ENCODE peak calls at places on chromosome 19, in six cellular contexts. O, R, K, W, V and B are unnamed samples.

GRCh38 chr19:11265785-11266236 is 3.5 kb upstream of the DOCK6 start:
- DNase-seq in W (no peak), O (no peak), V (no peak), R (peak; percentile 94), K (no peak), B (no peak)

GRCh38 chr19:15869109-15869555 is 28.7 kb downstream of the CYP4F2 start:
- DNase-seq in V (peak; percentile 44), W (peak; percentile 4), R (peak; percentile 54), K (peak; percentile 19), O (no peak), B (peak; percentile 1)

GRCh38 chr19:45591004-45591637 is 6.5 kb upstream of the OPA3 start:
- DNase-seq in K (no peak), V (peak; percentile 79), W (no peak), R (peak; percentile 85), O (no peak), B (no peak)

GRCh38 chr19:30228113-30228725 is 144.0 kb upstream of the ZNF536 start:
- DNase-seq in V (no peak), O (no peak), W (no peak), R (no peak), K (no peak), B (no peak)

GRCh38 chr19:51468545-51468920 is 9.8 kb upstream of the CEACAM18 start:
- DNase-seq in O (no peak), R (no peak), V (no peak), K (no peak), W (no peak), B (no peak)

GRCh38 chr19:48194041-48194871 is 23.8 kb downstream of the ZSWIM9 start:
- DNase-seq in R (no peak), W (no peak), V (peak; percentile 92), O (no peak), K (no peak), B (no peak)

GRCh38 chr19:15115080-15115479 is 7.9 kb downstream of the SYDE1 start:
- DNase-seq in W (no peak), K (peak; percentile 67), O (no peak), V (no peak), R (no peak), B (no peak)

GRCh38 chr19:17402982-17403855 is 2.2 kb downstream of the BST2 start:
- DNase-seq in W (peak; percentile 86), V (peak; percentile 66), R (no peak), K (no peak), O (no peak), B (peak; percentile 41)

GRCh38 chr19:35303357-35303915 is 11.5 kb downstream of the MAG start:
- DNase-seq in R (no peak), K (no peak), V (no peak), O (no peak), W (no peak), B (no peak)

GRCh38 chr19:29529646-29530548 is 4.1 kb downstream of the VSTM2B start:
- DNase-seq in O (no peak), W (peak; percentile 54), R (no peak), V (no peak), K (no peak), B (no peak)

GRCh38 chr19:52270266-52270885 is 989 bp downstream of the ZNF766 start:
- DNase-seq in R (peak; percentile 12), O (no peak), W (no peak), K (no peak), V (peak; percentile 71), B (no peak)

GRCh38 chr19:12779162-12779993 is 4.0 kb upstream of the HOOK2 start:
- DNase-seq in R (no peak), W (no peak), K (peak; percentile 69), V (peak; percentile 56), O (no peak), B (no peak)

GRCh38 chr19:48480476-48481190 is 11.5 kb downstream of the CYTH2 start:
- DNase-seq in V (no peak), K (peak; percentile 48), R (no peak), W (no peak), O (peak; percentile 49), B (peak; percentile 43)

GRCh38 chr19:12773571-12773970 is 1.8 kb downstream of the HOOK2 start:
- DNase-seq in R (no peak), V (peak; percentile 59), O (no peak), W (no peak), K (no peak), B (no peak)

GRCh38 chr19:36041831-36042230 is 9.2 kb upstream of the CLIP3 start:
- DNase-seq in K (peak; percentile 63), O (no peak), V (no peak), R (peak; percentile 75), W (no peak), B (no peak)

GRCh38 chr19:35098413-35099049 is 17.1 kb upstream of the FXYD3 start:
- DNase-seq in V (no peak), O (no peak), K (no peak), R (no peak), W (no peak), B (no peak)

GRCh38 chr19:51282335-51282734 is 29.1 kb upstream of the IGLON5 start:
- DNase-seq in R (no peak), W (no peak), K (no peak), O (no peak), V (no peak), B (no peak)

GRCh38 chr19:12052571-12053169 is at the start of gene ZNF878:
- DNase-seq in V (peak; percentile 95), K (peak; percentile 88), W (peak; percentile 93), O (peak; percentile 12), R (peak; percentile 76), B (peak; percentile 25)

GRCh38 chr19:9847087-9847671 is 12.1 kb downstream of the PIN1 start:
- DNase-seq in R (peak; percentile 46), K (peak; percentile 69), V (peak; percentile 67), O (no peak), W (no peak), B (no peak)

GRCh38 chr19:49954933-49955332 is 6.0 kb downstream of the SIGLEC11 start:
- DNase-seq in W (no peak), K (no peak), R (no peak), V (no peak), O (no peak), B (no peak)

GRCh38 chr19:36627057-36627456 is 21.9 kb downstream of the ZNF382 start:
- DNase-seq in K (no peak), O (no peak), W (no peak), R (no peak), V (no peak), B (no peak)

GRCh38 chr19:47275866-47276461 is 1.3 kb downstream of the INAFM1 start:
- DNase-seq in W (no peak), O (no peak), K (peak; percentile 76), R (no peak), V (no peak), B (no peak)

GRCh38 chr19:15421726-15422260 is 3.0 kb upstream of the AKAP8L start:
- DNase-seq in R (no peak), K (no peak), O (no peak), V (no peak), W (no peak), B (no peak)

GRCh38 chr19:15264061-15264932 is 32.0 kb upstream of the EPHX3 start:
- DNase-seq in R (peak; percentile 84), W (peak; percentile 68), V (peak; percentile 84), K (peak; percentile 81), O (peak; percentile 60), B (peak; percentile 45)

DNA sequence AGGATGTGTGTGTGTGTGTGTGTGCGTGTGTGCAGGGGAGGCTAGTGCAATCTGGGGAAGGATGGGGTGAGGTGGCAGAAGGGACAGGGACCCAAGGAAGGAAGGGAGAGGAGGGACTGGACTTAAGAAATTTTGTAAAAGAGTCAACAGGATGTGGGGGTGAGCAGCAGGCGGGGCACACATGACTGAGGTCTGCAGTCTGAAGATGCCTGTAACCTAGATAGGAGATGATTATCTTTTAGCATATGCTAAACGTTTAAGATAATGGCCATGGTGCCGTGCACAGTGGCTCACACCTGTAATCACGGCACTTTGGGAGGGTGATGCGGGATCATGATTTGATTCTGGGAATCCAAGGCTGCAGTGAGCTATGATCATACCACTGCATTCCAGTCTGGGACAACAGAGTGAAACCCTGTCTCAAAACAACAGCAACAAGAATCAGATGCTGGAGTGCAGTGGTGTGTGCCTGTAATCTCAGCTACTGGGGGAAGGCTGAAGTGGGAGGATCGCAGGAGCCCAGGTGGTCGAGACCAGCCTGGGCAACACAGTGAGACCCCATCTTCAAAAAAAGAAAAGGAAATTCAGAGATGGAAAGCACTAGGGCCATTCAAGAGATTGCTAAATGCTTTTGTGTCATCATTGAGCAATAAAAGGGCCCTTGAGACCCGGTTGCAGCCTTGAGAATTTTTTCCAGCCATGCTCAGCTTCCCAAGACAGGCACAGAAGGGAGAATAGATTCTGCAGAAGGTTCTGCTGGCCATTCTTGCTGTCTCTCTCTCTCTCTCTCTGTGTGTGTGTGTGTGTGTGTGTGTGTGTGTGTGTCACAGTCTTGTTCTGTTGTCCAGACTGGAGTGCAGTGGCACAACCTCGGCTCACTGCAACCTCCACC is 3.8 kb upstream of the ZNF414 start:
- DNase-seq in V (peak; percentile 32), K (no peak), O (peak; percentile 32), R (no peak), W (no peak), B (peak; percentile 47)
- H3K4me1 ChIP-seq in V (peaks cover 15% of the 10 kb centered on the region), K (no peaks in the 10 kb centered on the region), O (peaks cover 66% of the 10 kb centered on the region), R (peaks cover 9% of the 10 kb centered on the region), W (peaks cover 4% of the 10 kb centered on the region), B (peaks cover 52% of the 10 kb centered on the region)

GRCh38 chr19:14006766-14007562 is 844 bp upstream of the RFX1 start:
- DNase-seq in K (no peak), O (no peak), V (peak; percentile 59), W (no peak), R (peak; percentile 90), B (no peak)
- H3K9me3 ChIP-seq in K (no peaks in the 10 kb centered on the region), O (no peaks in the 10 kb centered on the region), V (no peaks in the 10 kb centered on the region), W (no peaks in the 10 kb centered on the region), R (no peaks in the 10 kb centered on the region), B (no peaks in the 10 kb centered on the region)

DNA sequence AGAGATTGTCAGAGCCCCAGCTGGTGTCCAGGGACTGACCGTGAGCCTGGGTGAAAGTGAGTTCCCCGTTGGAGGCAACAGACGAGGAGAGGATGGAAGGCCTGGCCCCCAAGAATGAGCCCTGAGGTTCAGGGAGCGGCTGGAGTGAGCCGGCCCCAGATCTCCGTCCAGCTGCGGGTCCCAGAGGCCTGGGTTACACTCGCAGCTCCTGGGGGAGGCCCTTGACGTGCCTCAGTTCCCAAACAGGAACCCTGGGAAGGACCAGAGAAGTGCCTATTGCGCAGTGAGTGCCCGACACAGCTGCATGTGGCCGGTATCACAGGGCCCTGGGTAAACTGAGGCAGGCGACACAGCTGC is 1.1 kb upstream of the ELANE start:
- DNase-seq in W (no peak), R (no peak), K (no peak), V (no peak), O (no peak), B (no peak)
- H3K4me3 ChIP-seq in W (no peak overlapping the region), R (no peak overlapping the region), K (no peak overlapping the region), V (no peak overlapping the region), O (no peak overlapping the region), B (no peak overlapping the region)

DNA sequence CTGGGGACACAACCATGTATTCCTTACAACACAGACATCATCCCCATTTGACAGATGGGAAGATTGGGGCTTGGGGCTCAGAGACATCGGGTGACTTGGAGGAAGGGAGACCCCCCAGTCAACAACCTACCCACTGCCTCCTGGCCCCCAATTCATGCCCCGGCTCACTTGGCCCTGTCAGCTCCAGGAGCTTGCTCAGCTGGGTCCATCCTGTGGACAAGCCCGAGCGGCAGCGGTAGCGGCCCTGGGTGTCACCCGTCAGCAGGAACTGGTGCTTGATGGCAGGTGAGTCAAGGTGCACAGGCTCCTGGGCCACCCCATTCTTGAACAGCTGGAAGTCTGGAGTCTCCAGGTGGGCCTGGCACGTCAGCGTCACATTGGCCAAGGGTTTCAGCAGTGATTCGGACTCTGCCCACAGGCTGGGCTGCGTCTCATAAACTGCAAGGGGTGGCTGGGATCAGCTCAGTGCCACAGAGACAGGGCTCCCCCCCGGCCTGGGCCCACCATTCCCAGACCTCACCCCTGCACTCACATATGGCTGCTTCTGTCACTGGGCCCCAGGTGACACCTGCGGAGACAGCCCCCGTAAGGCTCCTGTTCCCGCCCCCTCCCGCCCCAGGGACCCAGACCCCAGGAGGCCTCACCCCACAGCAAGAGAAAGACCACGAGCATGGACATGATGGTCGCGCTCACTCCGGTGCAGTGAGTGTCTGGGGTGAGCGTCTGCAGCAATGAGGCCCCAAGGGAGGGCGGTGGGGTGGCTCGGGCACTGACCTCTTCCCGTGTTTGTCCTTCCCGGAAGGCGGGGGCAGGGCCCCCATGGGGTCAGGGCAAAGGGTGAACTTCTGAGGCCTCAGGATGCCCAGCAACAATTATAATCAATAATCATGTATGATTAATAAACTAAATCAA is at the start of gene A1BG:
- DNase-seq in R (no peak), V (no peak), K (no peak), O (no peak), W (no peak), B (no peak)
- H3K4me1 ChIP-seq in R (no peaks in the 10 kb centered on the region), V (peaks cover 12% of the 10 kb centered on the region), K (peaks cover 15% of the 10 kb centered on the region), O (peaks cover 18% of the 10 kb centered on the region), W (no peaks in the 10 kb centered on the region), B (peaks cover 16% of the 10 kb centered on the region)